ENCODE peak calls at places on chromosomes 5 and 9, in seven cellular contexts. T is mesendoderm, Z is H1, C is IMR-90, B is neuronal stem cell, U is trophoblast cell, K is mesenchymal stem cell. P is an unnamed sample.

GRCh38 chr9:20024159-20024571 is 235.3 kb upstream of the SLC24A2 start:
- DNase-seq in T (peak; percentile 25), C (peak; percentile 37), B (no peak), Z (no peak), K (peak; percentile 55), U (no peak), P (no peak)

GRCh38 chr5:76638466-76638865 is 15.3 kb upstream of the F2RL2 start:
- DNase-seq in B (no peak), U (no peak), T (no peak), K (no peak), C (no peak), Z (no peak), P (no peak)

GRCh38 chr5:108303611-108304010 is 78.3 kb downstream of the FBXL17 start:
- DNase-seq in Z (no peak), B (no peak), U (no peak), T (no peak), C (peak; percentile 36), K (no peak), P (no peak)

GRCh38 chr9:133089271-133089671 is 27.5 kb downstream of the CEL start:
- DNase-seq in C (no peak), K (no peak), U (no peak), Z (no peak), B (no peak), T (peak; percentile 5), P (peak; percentile 44)

GRCh38 chr5:95760291-95761191 is 29.4 kb downstream of the RHOBTB3 start:
- DNase-seq in K (peak; percentile 96), Z (no peak), B (no peak), T (peak; percentile 41), C (peak; percentile 99), U (no peak), P (no peak)

GRCh38 chr9:1032181-1032580 is 18.0 kb upstream of the DMRT2 start:
- DNase-seq in U (no peak), T (no peak), K (no peak), B (no peak), C (no peak), Z (no peak), P (no peak)

GRCh38 chr9:121780641-121781040 is 129.2 kb downstream of the DAB2IP start:
- DNase-seq in C (no peak), B (no peak), Z (no peak), T (no peak), U (no peak), K (no peak), P (peak; percentile 28)

GRCh38 chr5:173236531-173237501 is 1.8 kb upstream of the NKX2-5 start:
- DNase-seq in T (peak; percentile 36), B (no peak), K (peak; percentile 50), C (no peak), U (no peak), Z (no peak), P (peak; percentile 44)

GRCh38 chr9:131008909-131009618 is at the start of gene LAMC3:
- DNase-seq in C (no peak), T (peak; percentile 74), U (no peak), B (no peak), Z (no peak), K (no peak), P (peak; percentile 69)

GRCh38 chr9:137707361-137707760 is 88.6 kb downstream of the EHMT1 start:
- DNase-seq in T (no peak), K (no peak), C (no peak), Z (no peak), B (no peak), U (no peak), P (no peak)

GRCh38 chr9:137710751-137711150 is 91.9 kb downstream of the EHMT1 start:
- DNase-seq in C (peak; percentile 10), B (no peak), U (no peak), K (no peak), Z (no peak), T (no peak), P (no peak)

GRCh38 chr9:137709411-137710101 is 90.8 kb downstream of the EHMT1 start:
- DNase-seq in K (no peak), U (no peak), Z (no peak), B (no peak), T (no peak), C (no peak), P (no peak)

GRCh38 chr9:137705906-137706305 is 87.1 kb downstream of the EHMT1 start:
- DNase-seq in T (no peak), U (no peak), B (no peak), K (no peak), C (no peak), Z (no peak), P (no peak)

DNA sequence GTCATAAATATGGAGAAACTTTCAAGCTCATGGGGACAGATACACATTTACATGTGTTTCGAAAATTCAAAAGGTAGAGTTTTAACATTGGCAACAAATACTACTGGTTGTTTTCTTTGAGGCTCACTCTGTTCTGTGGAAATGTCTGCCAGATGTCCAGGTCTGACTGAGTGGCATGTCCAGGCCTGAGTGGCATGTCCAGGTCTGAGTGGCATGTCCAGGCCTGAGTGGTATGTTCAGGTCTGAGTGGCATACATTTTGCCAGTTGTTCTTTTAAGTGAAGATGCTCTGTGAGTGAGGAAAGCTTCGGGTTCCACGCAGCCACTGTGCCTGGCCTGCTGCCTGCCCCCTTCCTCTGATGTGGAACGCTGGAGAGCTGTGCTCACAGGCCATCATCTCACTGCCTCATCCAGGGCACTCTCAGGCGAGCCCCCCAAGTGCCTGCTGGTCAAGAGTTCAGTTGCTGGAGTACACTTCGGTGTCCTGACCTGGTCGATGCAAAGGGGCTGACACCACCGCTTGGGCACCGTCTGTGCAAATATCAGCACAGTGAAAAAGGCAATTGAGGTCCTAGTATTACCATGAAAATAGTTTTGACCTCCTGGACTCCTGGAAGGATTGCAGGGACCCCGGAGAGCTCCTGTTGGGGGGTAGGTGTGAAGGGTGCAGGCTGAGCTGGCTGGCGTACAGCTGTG is 89.9 kb downstream of the EHMT1 start:
- DNase-seq in Z (no peak), C (no peak), T (no peak), K (no peak), U (no peak), B (no peak), P (no peak)
- H4K8ac ChIP-seq in Z (no peak overlapping the region), C (no peak overlapping the region), T (no peak overlapping the region), K (peak overlapping the region; percentile 19), U (no peak overlapping the region), B (no peak overlapping the region), P (no peak overlapping the region)

GRCh38 chr9:116232425-116233159 is 79.0 kb downstream of the PAPPA start:
- DNase-seq in B (no peak), U (no peak), K (peak; percentile 66), Z (no peak), C (peak; percentile 38), T (peak; percentile 53), P (no peak)
- H4K8ac ChIP-seq in B (no peak overlapping the region), U (no peak overlapping the region), K (no peak overlapping the region), Z (no peak overlapping the region), C (no peak overlapping the region), T (no peak overlapping the region), P (no peak overlapping the region)

GRCh38 chr5:131550606-131551005 is 84.4 kb downstream of the RAPGEF6 start:
- DNase-seq in T (no peak), Z (no peak), C (no peak), U (no peak), K (no peak), B (no peak), P (no peak)

GRCh38 chr5:131541766-131542165 is 93.3 kb downstream of the RAPGEF6 start:
- DNase-seq in Z (no peak), T (no peak), C (peak; percentile 73), B (no peak), K (no peak), U (no peak), P (no peak)

GRCh38 chr5:131548190-131548589 is 86.8 kb downstream of the RAPGEF6 start:
- DNase-seq in B (no peak), K (no peak), Z (no peak), C (no peak), U (no peak), T (no peak), P (no peak)

GRCh38 chr5:131542723-131543122 is 92.3 kb downstream of the RAPGEF6 start:
- DNase-seq in Z (no peak), C (no peak), T (no peak), K (no peak), B (no peak), U (no peak), P (no peak)

GRCh38 chr5:131545856-131546255 is 89.2 kb downstream of the RAPGEF6 start:
- DNase-seq in B (no peak), T (no peak), Z (no peak), U (no peak), K (peak; percentile 28), C (peak; percentile 83), P (no peak)
- H4K8ac ChIP-seq in B (no peak overlapping the region), T (no peak overlapping the region), Z (no peak overlapping the region), U (no peak overlapping the region), K (no peak overlapping the region), C (no peak overlapping the region), P (no peak overlapping the region)

GRCh38 chr9:2622361-2623045 is 916 bp downstream of the VLDLR start:
- DNase-seq in C (peak; percentile 17), Z (no peak), B (peak; percentile 29), T (peak; percentile 35), U (peak; percentile 42), K (peak; percentile 33), P (peak; percentile 39)
- H4K8ac ChIP-seq in C (peak overlapping the region; percentile 68), Z (peak overlapping the region; percentile 64), B (no peak overlapping the region), T (no peak overlapping the region), U (peak overlapping the region; percentile 72), K (no peak overlapping the region), P (no peak overlapping the region)

GRCh38 chr5:73948289-73948688 is 322.3 kb downstream of the ARHGEF28 start:
- DNase-seq in T (no peak), C (no peak), U (no peak), K (no peak), B (no peak), Z (no peak), P (no peak)
- H4K8ac ChIP-seq in T (no peak overlapping the region), C (no peak overlapping the region), U (no peak overlapping the region), K (no peak overlapping the region), B (no peak overlapping the region), Z (no peak overlapping the region), P (no peak overlapping the region)

GRCh38 chr5:177295929-177296328 is 7.6 kb downstream of the RAB24 start:
- DNase-seq in C (no peak), Z (no peak), K (no peak), B (no peak), T (no peak), U (no peak), P (no peak)
- H4K8ac ChIP-seq in C (no peak overlapping the region), Z (no peak overlapping the region), K (no peak overlapping the region), B (no peak overlapping the region), T (no peak overlapping the region), U (no peak overlapping the region), P (no peak overlapping the region)

DNA sequence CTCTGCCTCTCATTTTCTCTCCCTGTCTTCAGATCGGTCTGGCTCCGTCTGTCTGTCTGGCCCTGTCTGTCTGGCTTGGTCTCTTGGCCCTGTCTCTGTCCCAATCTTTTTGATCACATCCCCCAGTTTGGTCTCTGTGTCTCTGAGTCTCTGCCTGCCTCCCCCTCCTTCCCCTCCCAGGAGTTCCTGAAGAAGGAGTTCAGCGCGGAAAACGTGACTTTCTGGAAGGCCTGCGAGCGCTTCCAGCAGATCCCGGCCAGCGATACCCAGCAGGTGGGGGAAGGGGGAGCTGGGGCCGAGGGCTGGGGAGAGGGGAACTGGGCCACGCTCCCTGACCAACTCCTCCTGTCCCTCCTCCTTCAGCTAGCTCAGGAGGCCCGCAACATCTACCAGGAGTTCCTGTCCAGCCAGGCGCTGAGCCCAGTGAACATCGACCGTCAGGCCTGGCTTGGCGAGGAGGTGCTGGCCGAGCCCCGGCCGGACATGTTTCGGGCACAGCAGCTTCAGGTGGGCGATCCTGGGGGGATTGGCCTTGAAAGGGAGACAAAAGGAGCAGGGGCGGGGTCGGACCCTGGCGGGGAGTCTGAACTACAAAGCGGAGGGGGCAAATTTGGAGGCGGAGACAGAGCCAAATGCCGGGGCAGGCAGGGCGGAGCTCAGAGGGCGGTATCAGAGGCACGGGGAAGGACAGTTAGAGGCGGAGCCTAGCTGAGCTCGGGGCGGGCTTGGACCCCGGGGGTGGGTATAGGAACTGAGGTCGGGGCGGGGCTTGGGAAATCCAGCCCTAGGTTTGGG is 9.0 kb downstream of the RGS14 start:
- DNase-seq in B (peak; percentile 87), U (peak; percentile 71), T (peak; percentile 96), C (peak; percentile 68), Z (peak; percentile 93), K (peak; percentile 86), P (peak; percentile 97)
- H4K8ac ChIP-seq in B (no peak overlapping the region), U (peak overlapping the region; percentile 95), T (no peak overlapping the region), C (peak overlapping the region; percentile 92), Z (peak overlapping the region; percentile 95), K (peak overlapping the region; percentile 100), P (no peak overlapping the region)

P was measured in H9.